ENCODE peak calls at places on chromosomes 1 and 21, in five cellular contexts. G is HCT116, B is SK-N-SH, P is A549, C is HepG2. L is an unnamed sample.

GRCh38 chr1:22875240-22875639 is 97.4 kb downstream of the LACTBL1 start:
- DNase-seq in G (no peak), B (no peak), P (no peak), C (no peak), L (no peak)

GRCh38 chr21:22258821-22259220 is 1260.6 kb downstream of the NCAM2 start:
- DNase-seq in G (no peak), B (no peak), P (no peak), C (no peak), L (no peak)

GRCh38 chr1:80218112-80218511 is 1211.6 kb upstream of the ADGRL4 start:
- DNase-seq in G (peak), B (peak), P (no peak), C (peak), L (no peak)

GRCh38 chr1:66944330-66945274 is 19.8 kb downstream of the MIER1 start:
- DNase-seq in G (peak), B (no peak), P (no peak), C (peak), L (no peak)

GRCh38 chr1:12258272-12258671 is 28.4 kb downstream of the VPS13D start:
- DNase-seq in G (no peak), B (no peak), P (no peak), C (peak), L (no peak)

GRCh38 chr1:10932088-10932487 is 80.4 kb upstream of the TARDBP start:
- DNase-seq in G (no peak), B (no peak), P (no peak), C (no peak), L (no peak)

GRCh38 chr1:54743416-54743815 is 20.9 kb downstream of the PARS2 start:
- DNase-seq in G (no peak), B (no peak), P (no peak), C (no peak), L (no peak)

GRCh38 chr1:184622136-184622823 is 132.4 kb downstream of the EDEM3 start:
- DNase-seq in G (no peak), B (peak), P (no peak), C (no peak), L (no peak)

GRCh38 chr21:46227811-46228344 is 696 bp downstream of the LSS start:
- DNase-seq in G (no peak), B (no peak), P (no peak), C (no peak), L (no peak)

GRCh38 chr1:93603106-93603505 is 78.5 kb downstream of the BCAR3 start:
- DNase-seq in G (no peak), B (no peak), P (no peak), C (no peak), L (no peak)

GRCh38 chr21:46084709-46085108 is 13.2 kb upstream of the COL6A2 start:
- DNase-seq in G (no peak), B (no peak), P (no peak), C (no peak), L (no peak)

GRCh38 chr1:18302788-18303413 is 177.8 kb upstream of the KLHDC7A start:
- DNase-seq in G (peak), B (peak), P (no peak), C (no peak), L (peak)

GRCh38 chr1:174912243-174912642 is 87.5 kb upstream of the CACYBP start:
- DNase-seq in G (no peak), B (no peak), P (no peak), C (no peak), L (no peak)

GRCh38 chr21:26732442-26733221 is 112.6 kb downstream of the ADAMTS1 start:
- DNase-seq in G (no peak), B (peak), P (no peak), C (peak), L (peak)

GRCh38 chr21:38766987-38767722 is 38.6 kb upstream of the ETS2 start:
- DNase-seq in G (no peak), B (no peak), P (no peak), C (peak), L (no peak)

GRCh38 chr1:231091853-231092301 is 51.8 kb upstream of the FAM89A start:
- DNase-seq in G (peak), B (no peak), P (peak), C (peak), L (peak)

GRCh38 chr1:169475806-169476205 is 9.9 kb downstream of the SLC19A2 start:
- DNase-seq in G (no peak), B (no peak), P (no peak), C (no peak), L (no peak)

GRCh38 chr1:172323666-172324065 is 96.8 kb upstream of the C1orf105 start:
- DNase-seq in G (no peak), B (no peak), P (no peak), C (no peak), L (no peak)

GRCh38 chr1:181104042-181104789 is 15.7 kb downstream of the IER5 start:
- DNase-seq in G (no peak), B (no peak), P (peak), C (no peak), L (no peak)

GRCh38 chr1:179121159-179121938 is 39.5 kb downstream of the TOR3A start:
- DNase-seq in G (peak), B (peak), P (peak), C (peak), L (peak)

GRCh38 chr1:23568608-23569383 is 9.5 kb upstream of the ID3 start:
- DNase-seq in G (no peak), B (peak), P (no peak), C (no peak), L (no peak)

GRCh38 chr1:180117764-180118116 is 36.9 kb upstream of the QSOX1 start:
- DNase-seq in G (peak), B (no peak), P (peak), C (no peak), L (no peak)

GRCh38 chr1:73673980-73674379 is 524.0 kb downstream of the LRRIQ3 start:
- DNase-seq in G (no peak), B (no peak), P (no peak), C (no peak), L (no peak)

GRCh38 chr21:37324558-37324957 is 42.0 kb upstream of the DYRK1A start:
- DNase-seq in G (no peak), B (no peak), P (no peak), C (no peak), L (no peak)

GRCh38 chr1:217462159-217462558 is 168.7 kb downstream of the GPATCH2 start:
- DNase-seq in G (no peak), B (no peak), P (no peak), C (no peak), L (no peak)

GRCh38 chr21:40901690-40902089 is 54.7 kb upstream of the DSCAM start:
- DNase-seq in G (no peak), B (no peak), P (no peak), C (no peak), L (no peak)

GRCh38 chr21:17461582-17461981 is 51.3 kb upstream of the CXADR start:
- DNase-seq in G (no peak), B (no peak), P (no peak), C (peak), L (no peak)

GRCh38 chr21:42220138-42220701 is 1.3 kb downstream of the ABCG1 start:
- DNase-seq in G (no peak), B (peak), P (peak), C (peak), L (no peak)

GRCh38 chr1:169348356-169349036 is 19.1 kb downstream of the NME7 start:
- DNase-seq in G (peak), B (peak), P (no peak), C (peak), L (no peak)

GRCh38 chr1:76950306-76950705 is 83.0 kb downstream of the ST6GALNAC5 start:
- DNase-seq in G (no peak), B (no peak), P (no peak), C (no peak), L (no peak)

GRCh38 chr1:84603941-84604830 is 29.9 kb upstream of the CTBS start:
- DNase-seq in G (peak), B (no peak), P (no peak), C (peak), L (peak)

GRCh38 chr1:16425125-16426025 is 11.8 kb downstream of the SPATA21 start:
- DNase-seq in G (no peak), B (no peak), P (no peak), C (peak), L (no peak)

GRCh38 chr1:235408503-235408960 is 41.3 kb downstream of the TBCE start:
- DNase-seq in G (no peak), B (no peak), P (no peak), C (peak), L (no peak)

GRCh38 chr1:197994907-197995407 is 77.8 kb downstream of the LHX9 start:
- DNase-seq in G (no peak), B (no peak), P (peak), C (peak), L (no peak)
- TF ChIP-seq MAX in G (no peak), B (no peak), P (no peak), C (no peak), L (no peak)

GRCh38 chr1:119477710-119478109 is 29.3 kb upstream of the HSD3B1 start:
- DNase-seq in G (no peak), B (no peak), P (no peak), C (no peak), L (no peak)

GRCh38 chr1:119480175-119480574 is 26.8 kb upstream of the HSD3B1 start:
- DNase-seq in G (no peak), B (no peak), P (no peak), C (no peak), L (no peak)

GRCh38 chr1:119471566-119471965 is 35.4 kb upstream of the HSD3B1 start:
- DNase-seq in G (no peak), B (no peak), P (no peak), C (no peak), L (no peak)

GRCh38 chr1:119472463-119473175 is 34.4 kb upstream of the HSD3B1 start:
- DNase-seq in G (no peak), B (no peak), P (no peak), C (no peak), L (no peak)

DNA sequence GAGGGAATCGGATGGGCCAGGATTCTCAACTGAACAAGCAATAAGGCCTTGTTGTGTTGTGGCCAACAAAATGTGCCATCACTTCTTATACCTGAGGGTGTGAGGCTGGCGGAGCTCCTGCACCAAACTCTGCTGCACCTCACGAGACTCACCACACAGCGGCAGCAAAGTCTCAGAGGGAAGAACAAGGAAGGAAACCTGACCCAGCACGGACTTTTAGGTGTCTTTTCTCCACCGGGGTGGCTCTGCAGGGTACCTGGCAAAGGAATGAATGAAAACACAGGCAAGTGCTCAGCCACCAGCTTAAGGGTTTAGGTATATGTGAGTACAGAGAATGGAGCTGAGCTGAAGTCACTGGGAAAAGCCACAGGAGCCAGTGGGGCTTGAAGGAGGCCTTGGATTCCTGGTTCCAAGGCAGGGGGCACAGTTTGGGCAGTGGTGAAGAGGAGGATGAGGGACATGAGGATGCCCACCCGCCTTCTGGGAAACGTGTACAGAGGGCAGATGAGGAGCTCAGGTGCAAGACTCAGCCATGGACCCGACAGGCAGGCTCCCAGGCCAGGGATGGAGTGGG is 31.1 kb upstream of the HSD3B1 start:
- DNase-seq in G (peak), B (peak), P (peak), C (peak), L (peak)
- TF ChIP-seq MAX in G (no peak), B (no peak), P (no peak), C (no peak), L (no peak)

DNA sequence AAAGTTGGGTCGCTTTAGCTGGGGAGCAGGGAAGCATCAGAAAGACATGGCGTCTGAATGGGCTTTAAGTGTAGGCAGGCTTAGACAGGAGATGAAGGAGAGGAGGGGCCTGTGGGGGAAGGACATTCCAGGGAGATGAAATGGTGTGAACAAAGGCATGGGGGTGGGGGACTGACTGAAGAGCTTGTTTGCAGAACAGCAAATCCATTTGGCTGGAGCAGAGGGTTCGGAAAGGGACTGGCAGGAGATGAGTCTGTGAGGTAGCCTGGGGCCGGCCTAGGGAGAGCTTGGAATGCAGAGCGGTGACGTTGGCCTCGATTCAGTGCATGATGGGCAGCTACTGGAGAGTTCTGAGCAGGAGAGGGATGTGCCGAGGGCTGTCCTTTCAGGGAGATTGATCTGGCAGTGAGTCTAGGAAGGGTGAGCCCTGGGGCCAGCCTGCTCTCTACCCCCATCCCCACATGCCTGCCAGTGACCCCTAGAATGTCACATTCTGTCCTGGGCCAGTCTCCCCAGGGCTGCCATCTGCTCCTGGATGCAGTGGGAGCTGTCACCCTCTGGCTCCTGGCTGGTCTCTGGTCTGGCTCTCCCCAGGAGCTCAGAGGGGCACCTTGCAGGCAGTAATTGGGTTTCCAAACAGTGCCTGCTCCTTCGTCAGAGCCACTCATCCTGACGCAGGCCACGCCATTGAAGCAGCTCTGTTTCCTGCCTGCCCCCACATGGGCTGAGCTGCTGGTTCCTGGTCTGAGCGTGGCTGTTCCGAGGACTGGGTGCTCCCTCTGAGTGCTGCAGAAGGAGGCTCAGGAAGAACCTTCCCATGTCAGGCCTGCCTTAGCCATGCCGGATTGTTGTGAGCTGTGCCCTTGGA is 22.3 kb upstream of the TMEM222 start:
- DNase-seq in G (no peak), B (peak), P (no peak), C (peak), L (peak)
- TF ChIP-seq MAX in G (no peak), B (peak), P (no peak), C (no peak), L (no peak)

GRCh38 chr1:182795563-182796228 is 6.1 kb downstream of the NPL start:
- DNase-seq in G (no peak), B (no peak), P (peak), C (no peak), L (no peak)

GRCh38 chr1:182791464-182792179 is 2.0 kb downstream of the NPL start:
- DNase-seq in G (no peak), B (no peak), P (no peak), C (no peak), L (no peak)

GRCh38 chr1:182789138-182790076 is at the start of gene NPL:
- DNase-seq in G (no peak), B (peak), P (peak), C (peak), L (peak)

GRCh38 chr1:182794802-182795201 is 5.2 kb downstream of the NPL start:
- DNase-seq in G (no peak), B (no peak), P (no peak), C (no peak), L (no peak)
- TF ChIP-seq MAX in G (no peak), B (no peak), P (no peak), C (no peak), L (no peak)

GRCh38 chr1:34742667-34743270 is 12.1 kb upstream of the GJB5 start:
- DNase-seq in G (peak), B (peak), P (peak), C (peak), L (peak)
- TF ChIP-seq MAX in G (no peak), B (no peak), P (no peak), C (no peak), L (no peak)